ENCODE peak calls at places on chromosome 15, in ten cellular contexts. One of them, this sample, is unnamed.

GRCh38 chr15:42992626-42993025 is 72.0 kb upstream of the TTBK2 start:
- DNase-seq in esophagus squamous epithelium: no peak
- DNase-seq in sigmoid colon: no peak
- DNase-seq in tibial artery: no peak
- DNase-seq in GM13976: no peak
- DNase-seq in choroid plexus epithelial cell: peak
- DNase-seq in lower leg skin: no peak
- DNase-seq in SK-N-SH: no peak
- DNase-seq in coronary artery: no peak
- DNase-seq in spleen: no peak
- DNase-seq in this sample: no peak

GRCh38 chr15:49031764-49032270 is 14.4 kb downstream of the SECISBP2L start:
- DNase-seq in esophagus squamous epithelium: no peak
- DNase-seq in sigmoid colon: no peak
- DNase-seq in tibial artery: no peak
- DNase-seq in GM13976: no peak
- DNase-seq in choroid plexus epithelial cell: no peak
- DNase-seq in lower leg skin: no peak
- DNase-seq in SK-N-SH: no peak
- DNase-seq in coronary artery: no peak
- DNase-seq in spleen: no peak
- DNase-seq in this sample: no peak

GRCh38 chr15:57706405-57707209 is at the start of gene POLR2M:
- DNase-seq in esophagus squamous epithelium: peak
- DNase-seq in sigmoid colon: peak
- DNase-seq in tibial artery: peak
- DNase-seq in GM13976: peak
- DNase-seq in choroid plexus epithelial cell: peak
- DNase-seq in lower leg skin: peak
- DNase-seq in SK-N-SH: peak
- DNase-seq in coronary artery: peak
- DNase-seq in spleen: peak
- DNase-seq in this sample: peak

GRCh38 chr15:60376677-60377095 is 21.1 kb downstream of the ANXA2 start:
- DNase-seq in esophagus squamous epithelium: no peak
- DNase-seq in sigmoid colon: no peak
- DNase-seq in tibial artery: no peak
- DNase-seq in GM13976: no peak
- DNase-seq in choroid plexus epithelial cell: no peak
- DNase-seq in lower leg skin: no peak
- DNase-seq in SK-N-SH: no peak
- DNase-seq in coronary artery: no peak
- DNase-seq in spleen: no peak
- DNase-seq in this sample: no peak

GRCh38 chr15:58669108-58669507 is 80.4 kb downstream of the ADAM10 start:
- DNase-seq in esophagus squamous epithelium: no peak
- DNase-seq in sigmoid colon: no peak
- DNase-seq in tibial artery: no peak
- DNase-seq in GM13976: no peak
- DNase-seq in choroid plexus epithelial cell: peak
- DNase-seq in lower leg skin: no peak
- DNase-seq in SK-N-SH: no peak
- DNase-seq in coronary artery: no peak
- DNase-seq in spleen: no peak
- DNase-seq in this sample: no peak

GRCh38 chr15:98077186-98077585 is 116.7 kb downstream of the ARRDC4 start:
- DNase-seq in esophagus squamous epithelium: no peak
- DNase-seq in sigmoid colon: no peak
- DNase-seq in tibial artery: peak
- DNase-seq in GM13976: no peak
- DNase-seq in choroid plexus epithelial cell: no peak
- DNase-seq in lower leg skin: peak
- DNase-seq in SK-N-SH: no peak
- DNase-seq in coronary artery: no peak
- DNase-seq in spleen: no peak
- DNase-seq in this sample: no peak

GRCh38 chr15:51907136-51907862 is 64.3 kb downstream of the LEO1 start:
- DNase-seq in esophagus squamous epithelium: no peak
- DNase-seq in sigmoid colon: no peak
- DNase-seq in tibial artery: no peak
- DNase-seq in GM13976: no peak
- DNase-seq in choroid plexus epithelial cell: peak
- DNase-seq in lower leg skin: no peak
- DNase-seq in SK-N-SH: no peak
- DNase-seq in coronary artery: no peak
- DNase-seq in spleen: no peak
- DNase-seq in this sample: no peak

GRCh38 chr15:70061696-70062270 is 35.9 kb downstream of the TLE3 start:
- DNase-seq in esophagus squamous epithelium: no peak
- DNase-seq in sigmoid colon: peak
- DNase-seq in tibial artery: peak
- DNase-seq in GM13976: no peak
- DNase-seq in choroid plexus epithelial cell: no peak
- DNase-seq in lower leg skin: no peak
- DNase-seq in SK-N-SH: no peak
- DNase-seq in coronary artery: no peak
- DNase-seq in spleen: no peak
- DNase-seq in this sample: no peak

GRCh38 chr15:91694829-91695205 is 158.7 kb upstream of the SLCO3A1 start:
- DNase-seq in esophagus squamous epithelium: no peak
- DNase-seq in sigmoid colon: peak
- DNase-seq in tibial artery: peak
- DNase-seq in GM13976: no peak
- DNase-seq in choroid plexus epithelial cell: no peak
- DNase-seq in lower leg skin: peak
- DNase-seq in SK-N-SH: peak
- DNase-seq in coronary artery: no peak
- DNase-seq in spleen: no peak
- DNase-seq in this sample: no peak

GRCh38 chr15:63945838-63946298 is 100.4 kb downstream of the DAPK2 start:
- DNase-seq in esophagus squamous epithelium: no peak
- DNase-seq in sigmoid colon: no peak
- DNase-seq in tibial artery: no peak
- DNase-seq in GM13976: no peak
- DNase-seq in choroid plexus epithelial cell: no peak
- DNase-seq in lower leg skin: peak
- DNase-seq in SK-N-SH: no peak
- DNase-seq in coronary artery: no peak
- DNase-seq in spleen: no peak
- DNase-seq in this sample: no peak
- TF ChIP-seq CTCF in esophagus squamous epithelium: peak
- TF ChIP-seq CTCF in sigmoid colon: no peak
- TF ChIP-seq CTCF in tibial artery: no peak
- TF ChIP-seq CTCF in GM13976: no peak
- TF ChIP-seq CTCF in choroid plexus epithelial cell: no peak
- TF ChIP-seq CTCF in lower leg skin: no peak
- TF ChIP-seq CTCF in SK-N-SH: no peak
- TF ChIP-seq CTCF in coronary artery: no peak
- TF ChIP-seq CTCF in spleen: no peak
- TF ChIP-seq CTCF in this sample: no peak

GRCh38 chr15:71362556-71362955 is 247.3 kb downstream of the THSD4 start:
- DNase-seq in esophagus squamous epithelium: no peak
- DNase-seq in sigmoid colon: no peak
- DNase-seq in tibial artery: no peak
- DNase-seq in GM13976: no peak
- DNase-seq in choroid plexus epithelial cell: no peak
- DNase-seq in lower leg skin: no peak
- DNase-seq in SK-N-SH: no peak
- DNase-seq in coronary artery: no peak
- DNase-seq in spleen: no peak
- DNase-seq in this sample: no peak
- TF ChIP-seq CTCF in esophagus squamous epithelium: no peak
- TF ChIP-seq CTCF in sigmoid colon: no peak
- TF ChIP-seq CTCF in tibial artery: no peak
- TF ChIP-seq CTCF in GM13976: no peak
- TF ChIP-seq CTCF in choroid plexus epithelial cell: no peak
- TF ChIP-seq CTCF in lower leg skin: no peak
- TF ChIP-seq CTCF in SK-N-SH: no peak
- TF ChIP-seq CTCF in coronary artery: no peak
- TF ChIP-seq CTCF in spleen: no peak
- TF ChIP-seq CTCF in this sample: no peak

DNA sequence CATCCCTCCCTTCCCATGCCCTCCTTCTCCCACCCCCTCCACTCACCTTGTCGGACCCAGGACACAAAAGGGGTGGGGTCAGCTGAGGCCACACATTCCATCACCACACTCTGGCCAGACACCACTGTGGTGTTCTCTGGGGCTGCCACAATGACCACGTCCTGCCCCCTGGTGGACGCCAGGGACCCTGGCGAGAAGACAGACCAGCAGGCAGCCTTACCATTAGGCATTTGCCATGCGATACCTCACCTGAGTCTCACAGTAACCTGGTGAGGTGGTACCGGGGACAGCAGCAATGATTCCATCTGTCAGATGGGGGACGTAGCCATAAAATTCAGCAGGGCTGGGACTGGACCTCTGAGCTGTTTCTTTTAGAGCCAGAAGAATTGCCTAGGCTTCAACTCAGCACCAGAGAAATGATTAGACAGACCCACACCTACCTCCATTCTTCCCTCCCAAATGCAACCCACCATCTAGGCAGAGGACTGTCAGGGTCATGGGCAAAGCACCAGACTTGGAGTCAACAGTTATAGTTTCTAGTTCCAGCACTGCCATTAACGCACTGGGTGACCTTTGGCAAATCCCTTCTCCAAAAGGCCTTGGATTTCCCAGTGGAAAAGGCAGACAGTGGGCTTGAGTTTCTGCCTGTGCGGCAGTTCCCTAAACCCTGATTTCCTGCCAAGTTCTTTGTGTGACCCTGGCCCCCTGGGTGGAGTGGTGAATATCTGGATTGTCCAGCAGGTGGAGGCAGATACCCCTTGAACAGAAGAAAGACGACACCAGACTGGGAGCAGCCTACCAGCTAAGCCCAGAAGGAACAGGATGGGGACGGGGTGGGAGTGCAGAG is 21.8 kb downstream of the IGDCC4 start:
- DNase-seq in esophagus squamous epithelium: no peak
- DNase-seq in sigmoid colon: no peak
- DNase-seq in tibial artery: no peak
- DNase-seq in GM13976: peak
- DNase-seq in choroid plexus epithelial cell: peak
- DNase-seq in lower leg skin: peak
- DNase-seq in SK-N-SH: peak
- DNase-seq in coronary artery: no peak
- DNase-seq in spleen: peak
- DNase-seq in this sample: peak
- TF ChIP-seq CTCF in esophagus squamous epithelium: peak
- TF ChIP-seq CTCF in sigmoid colon: no peak
- TF ChIP-seq CTCF in tibial artery: peak
- TF ChIP-seq CTCF in GM13976: peak
- TF ChIP-seq CTCF in choroid plexus epithelial cell: peak
- TF ChIP-seq CTCF in lower leg skin: no peak
- TF ChIP-seq CTCF in SK-N-SH: peak
- TF ChIP-seq CTCF in coronary artery: peak
- TF ChIP-seq CTCF in spleen: peak
- TF ChIP-seq CTCF in this sample: peak

DNA sequence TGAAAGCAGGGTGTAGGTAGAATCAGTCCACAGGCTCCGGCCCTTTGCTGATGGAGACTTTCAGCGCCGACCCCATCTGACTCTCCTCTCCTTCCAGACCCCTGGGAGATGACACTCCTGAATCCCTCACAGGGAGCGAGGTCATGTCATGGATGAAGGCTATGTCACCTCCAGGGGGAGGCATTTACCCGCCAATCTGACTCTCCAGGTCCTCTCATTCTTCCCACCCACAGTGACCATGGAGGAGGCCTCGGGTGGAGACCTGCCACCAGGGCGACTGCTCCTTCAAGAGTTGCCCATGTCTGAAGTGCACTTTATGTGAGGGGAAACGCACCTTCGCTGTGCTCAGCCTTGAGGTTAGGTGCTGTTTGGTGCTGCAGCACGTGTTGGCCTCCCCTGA is 112.7 kb downstream of the KLF13 start:
- DNase-seq in esophagus squamous epithelium: no peak
- DNase-seq in sigmoid colon: no peak
- DNase-seq in tibial artery: no peak
- DNase-seq in GM13976: peak
- DNase-seq in choroid plexus epithelial cell: no peak
- DNase-seq in lower leg skin: no peak
- DNase-seq in SK-N-SH: no peak
- DNase-seq in coronary artery: no peak
- DNase-seq in spleen: no peak
- DNase-seq in this sample: no peak
- TF ChIP-seq CTCF in esophagus squamous epithelium: no peak
- TF ChIP-seq CTCF in sigmoid colon: no peak
- TF ChIP-seq CTCF in tibial artery: no peak
- TF ChIP-seq CTCF in GM13976: peak
- TF ChIP-seq CTCF in choroid plexus epithelial cell: peak
- TF ChIP-seq CTCF in lower leg skin: no peak
- TF ChIP-seq CTCF in SK-N-SH: no peak
- TF ChIP-seq CTCF in coronary artery: no peak
- TF ChIP-seq CTCF in spleen: peak
- TF ChIP-seq CTCF in this sample: peak

GRCh38 chr15:83746231-83746630 is 92.3 kb downstream of the ADAMTSL3 start:
- DNase-seq in esophagus squamous epithelium: no peak
- DNase-seq in sigmoid colon: no peak
- DNase-seq in tibial artery: no peak
- DNase-seq in GM13976: no peak
- DNase-seq in choroid plexus epithelial cell: no peak
- DNase-seq in lower leg skin: no peak
- DNase-seq in SK-N-SH: no peak
- DNase-seq in coronary artery: no peak
- DNase-seq in spleen: no peak
- DNase-seq in this sample: no peak

GRCh38 chr15:83747718-83748110 is 93.8 kb downstream of the ADAMTSL3 start:
- DNase-seq in esophagus squamous epithelium: no peak
- DNase-seq in sigmoid colon: no peak
- DNase-seq in tibial artery: no peak
- DNase-seq in GM13976: no peak
- DNase-seq in choroid plexus epithelial cell: no peak
- DNase-seq in lower leg skin: no peak
- DNase-seq in SK-N-SH: no peak
- DNase-seq in coronary artery: no peak
- DNase-seq in spleen: no peak
- DNase-seq in this sample: no peak

GRCh38 chr15:83745771-83746170 is 91.8 kb downstream of the ADAMTSL3 start:
- DNase-seq in esophagus squamous epithelium: no peak
- DNase-seq in sigmoid colon: no peak
- DNase-seq in tibial artery: no peak
- DNase-seq in GM13976: no peak
- DNase-seq in choroid plexus epithelial cell: no peak
- DNase-seq in lower leg skin: no peak
- DNase-seq in SK-N-SH: no peak
- DNase-seq in coronary artery: no peak
- DNase-seq in spleen: no peak
- DNase-seq in this sample: no peak

DNA sequence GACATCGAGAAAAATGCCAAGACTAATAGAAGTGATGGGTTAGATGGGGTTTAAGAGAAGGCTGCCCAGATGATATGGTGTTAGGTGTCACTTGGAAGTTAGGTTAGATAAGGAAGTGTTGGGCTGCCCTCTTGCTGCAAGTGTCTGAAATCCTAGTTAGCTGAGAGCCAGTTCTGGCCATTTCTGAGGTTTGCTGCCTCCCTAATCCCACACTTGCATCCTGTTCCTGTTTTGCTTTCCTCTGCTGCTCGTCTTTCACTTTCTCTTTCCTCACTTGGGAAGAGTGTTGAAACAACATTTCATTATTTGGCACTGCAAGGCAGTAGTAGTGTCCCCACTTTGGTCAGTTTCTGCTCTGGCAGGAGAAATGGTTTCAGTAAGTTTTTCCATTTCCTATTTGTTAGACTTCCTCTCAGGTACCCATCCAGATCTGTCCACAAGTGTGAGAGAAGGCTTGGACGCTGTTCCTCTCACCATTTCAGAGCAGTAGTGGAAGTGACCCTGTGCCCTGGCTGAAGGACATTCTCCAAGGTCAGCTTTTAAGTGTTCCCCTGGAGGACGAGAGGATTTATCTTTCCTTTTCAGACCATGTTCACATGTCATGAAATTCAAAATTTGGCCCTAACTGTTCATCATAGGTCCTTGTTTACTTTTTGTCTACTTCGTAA is 93.3 kb downstream of the ADAMTSL3 start:
- DNase-seq in esophagus squamous epithelium: no peak
- DNase-seq in sigmoid colon: peak
- DNase-seq in tibial artery: peak
- DNase-seq in GM13976: no peak
- DNase-seq in choroid plexus epithelial cell: peak
- DNase-seq in lower leg skin: no peak
- DNase-seq in SK-N-SH: no peak
- DNase-seq in coronary artery: no peak
- DNase-seq in spleen: no peak
- DNase-seq in this sample: no peak
- TF ChIP-seq CTCF in esophagus squamous epithelium: no peak
- TF ChIP-seq CTCF in sigmoid colon: peak
- TF ChIP-seq CTCF in tibial artery: peak
- TF ChIP-seq CTCF in GM13976: no peak
- TF ChIP-seq CTCF in choroid plexus epithelial cell: peak
- TF ChIP-seq CTCF in lower leg skin: no peak
- TF ChIP-seq CTCF in SK-N-SH: peak
- TF ChIP-seq CTCF in coronary artery: no peak
- TF ChIP-seq CTCF in spleen: no peak
- TF ChIP-seq CTCF in this sample: peak